ENCODE peak calls at places on chromosomes 4 and X, in six cellular contexts. P, H, K, G, Q and X are unnamed samples.
A peak's percentile ranks its signal among the peaks of the same experiment; 100 is the strongest.

GRCh38 chr4:65007841-65008439 is 598.7 kb upstream of the TECRL start:
- DNase-seq in P (no peak), H (peak; percentile 35), K (no peak), G (no peak), Q (no peak), X (peak; percentile 16)

GRCh38 chr4:159191989-159192388 is 89.1 kb downstream of the RAPGEF2 start:
- DNase-seq in P (no peak), H (peak; percentile 31), K (no peak), G (no peak), Q (no peak), X (peak; percentile 35)

GRCh38 chrX:70234355-70234754 is at the start of gene AWAT1:
- DNase-seq in P (no peak), H (no peak), K (no peak), G (no peak), Q (no peak), X (no peak)

GRCh38 chr4:152894673-152895072 is 41.5 kb upstream of the FHDC1 start:
- DNase-seq in P (no peak), H (no peak), K (no peak), G (no peak), Q (no peak), X (peak; percentile 36)

GRCh38 chr4:118931791-118932190 is 43.1 kb downstream of the SYNPO2 start:
- DNase-seq in P (no peak), H (no peak), K (no peak), G (no peak), Q (no peak), X (no peak)

GRCh38 chr4:6334203-6334887 is 64.7 kb downstream of the WFS1 start:
- DNase-seq in P (no peak), H (no peak), K (no peak), G (no peak), Q (no peak), X (no peak)

GRCh38 chr4:99848576-99848975 is 31.9 kb downstream of the DAPP1 start:
- DNase-seq in P (no peak), H (no peak), K (no peak), G (no peak), Q (no peak), X (no peak)

GRCh38 chr4:48137766-48138349 is 3.8 kb upstream of the TXK start:
- DNase-seq in P (no peak), H (no peak), K (no peak), G (no peak), Q (no peak), X (no peak)

GRCh38 chr4:122827899-122828601 is 1.4 kb downstream of the FGF2 start:
- DNase-seq in P (peak; percentile 54), H (peak; percentile 65), K (no peak), G (no peak), Q (peak; percentile 19), X (peak; percentile 41)

GRCh38 chr4:89000844-89001360 is 56.1 kb downstream of the FAM13A start:
- DNase-seq in P (no peak), H (no peak), K (no peak), G (no peak), Q (peak; percentile 95), X (no peak)

GRCh38 chr4:76690091-76690905 is 207.6 kb downstream of the SOWAHB start:
- DNase-seq in P (no peak), H (no peak), K (no peak), G (no peak), Q (peak; percentile 47), X (peak; percentile 50)

GRCh38 chr4:8282134-8282641 is 12.6 kb downstream of the HTRA3 start:
- DNase-seq in P (no peak), H (no peak), K (no peak), G (no peak), Q (no peak), X (no peak)

GRCh38 chr4:68373513-68373912 is 23.6 kb upstream of the YTHDC1 start:
- DNase-seq in P (peak; percentile 59), H (no peak), K (no peak), G (peak; percentile 21), Q (no peak), X (peak; percentile 90)

GRCh38 chrX:48492293-48492910 is 16.4 kb upstream of the PORCN start:
- DNase-seq in P (no peak), H (peak; percentile 23), K (peak; percentile 16), G (no peak), Q (no peak), X (peak; percentile 45)

GRCh38 chr4:114400531-114400930 is 198.1 kb upstream of the UGT8 start:
- DNase-seq in P (no peak), H (no peak), K (no peak), G (no peak), Q (no peak), X (no peak)

GRCh38 chrX:17456526-17456925 is 81.5 kb downstream of the NHS start:
- DNase-seq in P (no peak), H (no peak), K (no peak), G (no peak), Q (no peak), X (no peak)

GRCh38 chr4:93825551-93826216 is 2.9 kb upstream of the ATOH1 start:
- DNase-seq in P (no peak), H (no peak), K (no peak), G (no peak), Q (no peak), X (no peak)

GRCh38 chrX:140507223-140507981 is 2.5 kb upstream of the SOX3 start:
- DNase-seq in P (no peak), H (no peak), K (peak; percentile 27), G (no peak), Q (no peak), X (no peak)

GRCh38 chr4:187908079-187908501 is 87.5 kb upstream of the ZFP42 start:
- DNase-seq in P (no peak), H (no peak), K (no peak), G (no peak), Q (no peak), X (peak; percentile 62)

GRCh38 chrX:14476169-14476568 is 53.2 kb upstream of the GLRA2 start:
- DNase-seq in P (no peak), H (no peak), K (no peak), G (no peak), Q (no peak), X (peak; percentile 24)

GRCh38 chr4:22071749-22072148 is 123.2 kb upstream of the KCNIP4 start:
- DNase-seq in P (no peak), H (no peak), K (no peak), G (no peak), Q (no peak), X (peak; percentile 33)

GRCh38 chr4:45987858-45988257 is 136.0 kb downstream of the GABRG1 start:
- DNase-seq in P (no peak), H (no peak), K (no peak), G (no peak), Q (no peak), X (no peak)

GRCh38 chrX:10169180-10169579 is 12.4 kb downstream of the CLCN4 start:
- DNase-seq in P (no peak), H (no peak), K (no peak), G (no peak), Q (no peak), X (no peak)

GRCh38 chr4:150217192-150217591 is 138.9 kb downstream of the DCLK2 start:
- DNase-seq in P (no peak), H (no peak), K (no peak), G (no peak), Q (peak; percentile 41), X (peak; percentile 51)